ENCODE peak calls at places on chromosome 4, in ten cellular contexts. W, Z, J, F, A, E, H, K, R and T are unnamed samples.

GRCh38 chr4:74152841-74153240 is 5.1 kb upstream of the MTHFD2L start:
- DNase-seq in W (peak), Z (no peak), J (no peak), F (no peak), A (no peak), E (no peak), H (peak), K (no peak), R (peak), T (no peak)

GRCh38 chr4:6324999-6325790 is 55.5 kb downstream of the WFS1 start:
- DNase-seq in W (no peak), Z (no peak), J (no peak), F (peak), A (peak), E (no peak), H (no peak), K (peak), R (no peak), T (peak)

GRCh38 chr4:90745176-90745575 is 618.0 kb downstream of the CCSER1 start:
- DNase-seq in W (no peak), Z (no peak), J (no peak), F (no peak), A (no peak), E (no peak), H (no peak), K (peak), R (no peak), T (no peak)

GRCh38 chr4:73897380-73898136 is 28.4 kb downstream of the CXCL1 start:
- DNase-seq in W (peak), Z (no peak), J (no peak), F (no peak), A (no peak), E (no peak), H (peak), K (peak), R (peak), T (no peak)

GRCh38 chr4:2800691-2801596 is 8.1 kb downstream of the SH3BP2 start:
- DNase-seq in W (peak), Z (peak), J (peak), F (peak), A (peak), E (no peak), H (peak), K (peak), R (peak), T (peak)

GRCh38 chr4:7007944-7008343 is 35.2 kb upstream of the TADA2B start:
- DNase-seq in W (no peak), Z (no peak), J (no peak), F (no peak), A (no peak), E (no peak), H (no peak), K (no peak), R (peak), T (no peak)

GRCh38 chr4:166065324-166065723 is 192.3 kb downstream of the TLL1 start:
- DNase-seq in W (no peak), Z (no peak), J (no peak), F (no peak), A (no peak), E (no peak), H (no peak), K (no peak), R (no peak), T (no peak)

GRCh38 chr4:22515888-22516541 is at the start of gene ADGRA3:
- DNase-seq in W (peak), Z (peak), J (peak), F (peak), A (peak), E (no peak), H (peak), K (peak), R (peak), T (peak)

GRCh38 chr4:2335729-2336101 is 73.8 kb upstream of the MXD4 start:
- DNase-seq in W (no peak), Z (no peak), J (no peak), F (no peak), A (no peak), E (no peak), H (no peak), K (no peak), R (no peak), T (no peak)

GRCh38 chr4:143230683-143231082 is 46.0 kb downstream of the USP38 start:
- DNase-seq in W (no peak), Z (no peak), J (no peak), F (no peak), A (no peak), E (no peak), H (no peak), K (no peak), R (no peak), T (no peak)

GRCh38 chr4:172018358-172018757 is 205.2 kb downstream of the GALNTL6 start:
- DNase-seq in W (no peak), Z (no peak), J (no peak), F (no peak), A (no peak), E (no peak), H (no peak), K (no peak), R (no peak), T (no peak)

GRCh38 chr4:70564033-70564432 is 28.0 kb upstream of the AMBN start:
- DNase-seq in W (no peak), Z (no peak), J (no peak), F (no peak), A (no peak), E (no peak), H (no peak), K (no peak), R (no peak), T (no peak)

GRCh38 chr4:184534511-184535391 is 60.4 kb upstream of the IRF2 start:
- DNase-seq in W (peak), Z (no peak), J (no peak), F (no peak), A (no peak), E (no peak), H (peak), K (peak), R (peak), T (no peak)

GRCh38 chr4:111775908-111776307 is 369.3 kb upstream of the FAM241A start:
- DNase-seq in W (no peak), Z (no peak), J (no peak), F (no peak), A (no peak), E (no peak), H (no peak), K (no peak), R (no peak), T (no peak)

GRCh38 chr4:52594961-52595360 is 64.1 kb downstream of the USP46 start:
- DNase-seq in W (no peak), Z (no peak), J (no peak), F (no peak), A (no peak), E (no peak), H (peak), K (no peak), R (peak), T (no peak)
- H3K4me3 ChIP-seq in W (no peak), Z (no peak), J (no peak), F (no peak), A (no peak), E (no peak), H (no peak), K (no peak), R (no peak), T (no peak)

GRCh38 chr4:129581305-129581704 is 485.4 kb downstream of the C4orf33 start:
- DNase-seq in W (no peak), Z (no peak), J (no peak), F (no peak), A (no peak), E (no peak), H (no peak), K (no peak), R (no peak), T (no peak)
- TF ChIP-seq CTCF in W (no peak), Z (no peak), J (no peak), F (no peak), A (no peak), E (no peak), H (no peak), K (no peak), R (no peak), T (no peak)

DNA sequence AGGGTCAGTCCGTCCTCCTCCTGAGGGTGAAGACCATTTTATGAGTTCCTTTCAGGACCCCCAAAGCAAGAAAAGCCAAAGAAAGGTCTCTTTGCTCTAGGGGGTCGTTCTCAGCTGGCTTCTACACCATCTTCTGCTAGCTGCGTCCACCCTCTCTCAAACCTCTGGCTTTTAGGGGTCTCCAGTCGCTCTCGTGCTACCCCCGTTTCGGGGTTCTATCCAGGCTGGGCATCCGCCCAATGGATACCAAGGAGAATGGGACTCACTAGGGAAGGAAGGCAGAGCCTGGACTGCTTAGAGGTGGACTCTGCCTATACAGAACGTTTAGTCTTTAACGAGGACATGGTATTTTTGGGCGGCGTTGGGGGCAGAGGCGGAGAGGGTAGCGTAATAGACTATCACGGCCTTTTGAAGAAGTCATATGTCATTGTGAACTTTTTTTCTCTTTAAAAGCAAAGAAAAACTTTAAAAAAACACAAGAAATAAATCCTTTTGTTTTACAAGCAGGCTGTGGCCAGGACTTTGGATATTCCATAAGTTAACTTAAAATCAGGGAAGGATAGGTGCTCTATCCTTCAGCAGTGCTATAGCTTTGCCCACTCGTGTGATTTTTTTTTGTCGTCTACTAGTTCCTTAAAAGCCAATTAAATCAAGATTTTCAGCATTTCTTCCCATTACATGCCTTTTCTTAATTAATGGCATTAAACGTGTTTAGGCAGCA is 7.1 kb upstream of the PITX2 start:
- DNase-seq in W (no peak), Z (no peak), J (no peak), F (no peak), A (no peak), E (no peak), H (no peak), K (no peak), R (no peak), T (no peak)
- H3K4me3 ChIP-seq in W (no peak), Z (no peak), J (no peak), F (no peak), A (no peak), E (no peak), H (no peak), K (no peak), R (no peak), T (no peak)

GRCh38 chr4:57158762-57159161 is 48.6 kb upstream of the IGFBP7 start:
- DNase-seq in W (no peak), Z (no peak), J (no peak), F (no peak), A (no peak), E (no peak), H (no peak), K (peak), R (no peak), T (no peak)

GRCh38 chr4:57157611-57158137 is 47.5 kb upstream of the IGFBP7 start:
- DNase-seq in W (no peak), Z (no peak), J (no peak), F (no peak), A (no peak), E (no peak), H (no peak), K (no peak), R (no peak), T (no peak)

GRCh38 chr4:57156242-57156990 is 46.2 kb upstream of the IGFBP7 start:
- DNase-seq in W (no peak), Z (no peak), J (no peak), F (no peak), A (no peak), E (no peak), H (no peak), K (no peak), R (peak), T (no peak)

GRCh38 chr4:57159866-57160265 is 49.7 kb upstream of the IGFBP7 start:
- DNase-seq in W (no peak), Z (no peak), J (no peak), F (no peak), A (no peak), E (no peak), H (no peak), K (no peak), R (no peak), T (no peak)

GRCh38 chr4:57158221-57158620 is 48.0 kb upstream of the IGFBP7 start:
- DNase-seq in W (peak), Z (no peak), J (no peak), F (no peak), A (no peak), E (no peak), H (peak), K (no peak), R (no peak), T (no peak)
- TF ChIP-seq CTCF in W (no peak), Z (peak), J (no peak), F (no peak), A (no peak), E (no peak), H (no peak), K (peak), R (peak), T (no peak)

DNA sequence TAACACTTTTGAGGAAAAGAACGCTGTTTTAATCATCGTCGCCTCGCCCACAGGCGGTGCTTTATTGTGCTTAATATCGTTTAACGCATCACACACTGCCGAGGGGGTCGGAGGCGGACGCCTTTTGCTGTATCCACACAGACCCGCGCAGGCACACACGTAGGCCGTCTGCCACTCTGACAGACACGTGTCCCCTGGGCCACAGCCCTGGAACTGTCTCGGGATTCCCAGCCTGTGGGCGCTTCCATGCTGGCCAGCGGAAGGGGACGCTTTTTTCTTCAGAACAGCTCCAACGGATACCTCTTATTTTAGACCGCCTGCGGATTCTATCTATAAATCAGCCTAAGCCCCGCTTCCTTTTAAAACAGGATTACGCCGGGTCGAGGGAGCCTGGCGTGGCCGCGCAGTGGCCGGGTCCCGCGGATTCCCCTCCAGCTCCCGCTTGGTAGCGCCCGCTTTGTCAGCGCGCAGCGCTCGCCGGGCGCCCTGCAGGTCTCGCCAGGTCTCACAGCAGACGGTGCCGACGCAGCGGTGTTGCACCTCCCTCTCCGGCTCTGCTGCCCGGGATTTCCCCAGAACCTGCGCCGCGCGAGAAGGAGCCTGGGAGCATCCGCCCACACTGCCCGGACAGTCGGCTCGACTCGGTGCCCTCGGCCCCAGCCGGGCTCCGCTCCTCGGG is at the start of gene NOCT:
- DNase-seq in W (peak), Z (peak), J (peak), F (peak), A (peak), E (peak), H (peak), K (peak), R (peak), T (peak)
- H3K4me3 ChIP-seq in W (peak), Z (peak), J (peak), F (peak), A (peak), E (peak), H (peak), K (peak), R (peak), T (peak)

GRCh38 chr4:98027827-98028226 is 115.4 kb downstream of the STPG2 start:
- DNase-seq in W (no peak), Z (no peak), J (no peak), F (no peak), A (no peak), E (no peak), H (no peak), K (peak), R (no peak), T (no peak)
- TF ChIP-seq CTCF in W (no peak), Z (no peak), J (no peak), F (no peak), A (no peak), E (no peak), H (no peak), K (peak), R (no peak), T (no peak)

GRCh38 chr4:81796790-81797528 is 325.3 kb upstream of the RASGEF1B start:
- DNase-seq in W (no peak), Z (no peak), J (no peak), F (no peak), A (no peak), E (no peak), H (no peak), K (no peak), R (no peak), T (no peak)
- H3K4me3 ChIP-seq in W (no peak), Z (no peak), J (no peak), F (no peak), A (no peak), E (no peak), H (no peak), K (no peak), R (no peak), T (no peak)